ENCODE peak calls at places on chromosomes 4 and X, in six cellular contexts. X, K, B, L, C and E are unnamed samples.

GRCh38 chr4:6943012-6943869 is 33.6 kb downstream of the TBC1D14 start:
- DNase-seq in K (no peak), L (peak; percentile 60), B (no peak), C (no peak), X (no peak), E (no peak)

GRCh38 chrX:46587158-46587557 is 13.6 kb downstream of the CHST7 start:
- DNase-seq in K (no peak), X (no peak), C (peak; percentile 55), B (no peak), L (no peak), E (peak; percentile 63)

GRCh38 chr4:20386001-20386740 is 134.5 kb downstream of the SLIT2 start:
- DNase-seq in B (no peak), K (no peak), L (no peak), C (no peak), X (no peak), E (no peak)

GRCh38 chrX:37371578-37371981 is 22.4 kb downstream of the PRRG1 start:
- DNase-seq in K (no peak), B (no peak), C (no peak), L (no peak), X (no peak), E (peak; percentile 30)

GRCh38 chr4:8370106-8370787 is 70.3 kb downstream of the ACOX3 start:
- DNase-seq in C (no peak), L (no peak), K (no peak), X (no peak), B (no peak), E (no peak)

GRCh38 chr4:175413561-175413960 is 398.5 kb downstream of the GPM6A start:
- DNase-seq in K (no peak), X (no peak), B (no peak), C (peak; percentile 34), L (no peak), E (no peak)

GRCh38 chrX:40167240-40168182 is 69.8 kb upstream of the BCOR start:
- DNase-seq in X (no peak), L (peak; percentile 85), K (no peak), C (no peak), B (no peak), E (no peak)

GRCh38 chr4:158997660-158998349 is 105.1 kb upstream of the RAPGEF2 start:
- DNase-seq in B (no peak), L (no peak), K (no peak), C (no peak), X (no peak), E (no peak)

GRCh38 chr4:71107732-71108131 is 114.3 kb downstream of the DCK start:
- DNase-seq in L (no peak), C (no peak), K (no peak), B (no peak), X (no peak), E (no peak)

GRCh38 chr4:142405021-142405991 is 440.8 kb downstream of the INPP4B start:
- DNase-seq in X (peak; percentile 39), C (peak; percentile 75), L (peak; percentile 19), B (peak; percentile 36), K (peak; percentile 38), E (peak; percentile 76)

GRCh38 chr4:81069706-81070331 is 39.3 kb downstream of the BMP3 start:
- DNase-seq in C (peak; percentile 86), X (peak; percentile 36), L (peak; percentile 96), K (peak; percentile 69), B (peak; percentile 76), E (peak; percentile 95)

GRCh38 chrX:80578518-80579105 is 158.4 kb downstream of the TENT5D start:
- DNase-seq in C (peak; percentile 4), L (peak; percentile 36), B (peak; percentile 19), X (no peak), K (peak; percentile 31), E (peak; percentile 54)

GRCh38 chr4:142846729-142847606 is 867 bp upstream of the INPP4B start:
- DNase-seq in K (peak; percentile 28), C (peak; percentile 16), X (peak; percentile 68), B (peak; percentile 17), L (peak; percentile 83), E (no peak)